ENCODE peak calls at places on chromosomes 16 and 17, in six cellular contexts. One of them, this sample, is unnamed.

GRCh38 chr17:14471052-14471451 is 170.2 kb downstream of the HS3ST3B1 start:
- DNase-seq in activated T-cell treated with anti-CD3 and anti-CD28 coated beads, Interleukin-2, amount 50 U/mL, for 4 hours: no peak
- DNase-seq in HCT116: no peak
- DNase-seq in posterior cingulate gyrus: no peak
- DNase-seq in GF-D8: no peak
- DNase-seq in right atrium auricular region: no peak
- DNase-seq in this sample: peak

GRCh38 chr17:75352079-75352569 is 53.4 kb downstream of the GRB2 start:
- DNase-seq in activated T-cell treated with anti-CD3 and anti-CD28 coated beads, Interleukin-2, amount 50 U/mL, for 4 hours: no peak
- DNase-seq in HCT116: no peak
- DNase-seq in posterior cingulate gyrus: no peak
- DNase-seq in GF-D8: no peak
- DNase-seq in right atrium auricular region: no peak
- DNase-seq in this sample: no peak

GRCh38 chr17:36182176-36183000 is 6.0 kb upstream of the TBC1D3B start:
- DNase-seq in activated T-cell treated with anti-CD3 and anti-CD28 coated beads, Interleukin-2, amount 50 U/mL, for 4 hours: no peak
- DNase-seq in HCT116: no peak
- DNase-seq in posterior cingulate gyrus: no peak
- DNase-seq in GF-D8: no peak
- DNase-seq in right atrium auricular region: no peak
- DNase-seq in this sample: no peak

GRCh38 chr16:84595052-84595481 is 22.8 kb downstream of the COTL1 start:
- DNase-seq in activated T-cell treated with anti-CD3 and anti-CD28 coated beads, Interleukin-2, amount 50 U/mL, for 4 hours: no peak
- DNase-seq in HCT116: no peak
- DNase-seq in posterior cingulate gyrus: no peak
- DNase-seq in GF-D8: no peak
- DNase-seq in right atrium auricular region: no peak
- DNase-seq in this sample: peak

GRCh38 chr16:11265124-11265523 is 4.0 kb downstream of the TNP2 start:
- DNase-seq in activated T-cell treated with anti-CD3 and anti-CD28 coated beads, Interleukin-2, amount 50 U/mL, for 4 hours: no peak
- DNase-seq in HCT116: no peak
- DNase-seq in posterior cingulate gyrus: no peak
- DNase-seq in GF-D8: no peak
- DNase-seq in right atrium auricular region: no peak
- DNase-seq in this sample: no peak

GRCh38 chr17:74012465-74012864 is 191.0 kb upstream of the RPL38 start:
- DNase-seq in activated T-cell treated with anti-CD3 and anti-CD28 coated beads, Interleukin-2, amount 50 U/mL, for 4 hours: no peak
- DNase-seq in HCT116: no peak
- DNase-seq in posterior cingulate gyrus: no peak
- DNase-seq in GF-D8: no peak
- DNase-seq in right atrium auricular region: no peak
- DNase-seq in this sample: no peak

GRCh38 chr17:59534583-59534982 is 30.8 kb upstream of the DHX40 start:
- DNase-seq in activated T-cell treated with anti-CD3 and anti-CD28 coated beads, Interleukin-2, amount 50 U/mL, for 4 hours: no peak
- DNase-seq in HCT116: peak
- DNase-seq in posterior cingulate gyrus: no peak
- DNase-seq in GF-D8: no peak
- DNase-seq in right atrium auricular region: no peak
- DNase-seq in this sample: peak

GRCh38 chr17:66190738-66191606 is 961 bp downstream of the CEP112 start:
- DNase-seq in activated T-cell treated with anti-CD3 and anti-CD28 coated beads, Interleukin-2, amount 50 U/mL, for 4 hours: no peak
- DNase-seq in HCT116: no peak
- DNase-seq in posterior cingulate gyrus: no peak
- DNase-seq in GF-D8: no peak
- DNase-seq in right atrium auricular region: no peak
- DNase-seq in this sample: peak

GRCh38 chr17:49992933-49993422 is 2.0 kb downstream of the DLX3 start:
- DNase-seq in activated T-cell treated with anti-CD3 and anti-CD28 coated beads, Interleukin-2, amount 50 U/mL, for 4 hours: no peak
- DNase-seq in HCT116: no peak
- DNase-seq in posterior cingulate gyrus: no peak
- DNase-seq in GF-D8: no peak
- DNase-seq in right atrium auricular region: no peak
- DNase-seq in this sample: no peak

GRCh38 chr17:64230551-64231408 is 32.3 kb downstream of the TEX2 start:
- DNase-seq in activated T-cell treated with anti-CD3 and anti-CD28 coated beads, Interleukin-2, amount 50 U/mL, for 4 hours: no peak
- DNase-seq in HCT116: no peak
- DNase-seq in posterior cingulate gyrus: no peak
- DNase-seq in GF-D8: no peak
- DNase-seq in right atrium auricular region: no peak
- DNase-seq in this sample: peak

GRCh38 chr17:9987779-9988585 is 82.9 kb upstream of the RCVRN start:
- DNase-seq in activated T-cell treated with anti-CD3 and anti-CD28 coated beads, Interleukin-2, amount 50 U/mL, for 4 hours: no peak
- DNase-seq in HCT116: no peak
- DNase-seq in posterior cingulate gyrus: no peak
- DNase-seq in GF-D8: no peak
- DNase-seq in right atrium auricular region: no peak
- DNase-seq in this sample: no peak

GRCh38 chr16:27576729-27577128 is 26.8 kb downstream of the KATNIP start:
- DNase-seq in activated T-cell treated with anti-CD3 and anti-CD28 coated beads, Interleukin-2, amount 50 U/mL, for 4 hours: no peak
- DNase-seq in HCT116: no peak
- DNase-seq in posterior cingulate gyrus: no peak
- DNase-seq in GF-D8: no peak
- DNase-seq in right atrium auricular region: no peak
- DNase-seq in this sample: no peak

GRCh38 chr16:55091871-55092230 is 161.2 kb downstream of the IRX5 start:
- DNase-seq in activated T-cell treated with anti-CD3 and anti-CD28 coated beads, Interleukin-2, amount 50 U/mL, for 4 hours: no peak
- DNase-seq in HCT116: no peak
- DNase-seq in posterior cingulate gyrus: no peak
- DNase-seq in GF-D8: no peak
- DNase-seq in right atrium auricular region: no peak
- DNase-seq in this sample: no peak

GRCh38 chr16:13968835-13969234 is 48.9 kb downstream of the ERCC4 start:
- DNase-seq in activated T-cell treated with anti-CD3 and anti-CD28 coated beads, Interleukin-2, amount 50 U/mL, for 4 hours: no peak
- DNase-seq in HCT116: no peak
- DNase-seq in posterior cingulate gyrus: no peak
- DNase-seq in GF-D8: no peak
- DNase-seq in right atrium auricular region: no peak
- DNase-seq in this sample: no peak

GRCh38 chr17:79163071-79163470 is 88.4 kb downstream of the ENGASE start:
- DNase-seq in activated T-cell treated with anti-CD3 and anti-CD28 coated beads, Interleukin-2, amount 50 U/mL, for 4 hours: no peak
- DNase-seq in HCT116: no peak
- DNase-seq in posterior cingulate gyrus: no peak
- DNase-seq in GF-D8: no peak
- DNase-seq in right atrium auricular region: no peak
- DNase-seq in this sample: no peak

GRCh38 chr17:49748791-49749190 is 15.1 kb downstream of the FAM117A start:
- DNase-seq in activated T-cell treated with anti-CD3 and anti-CD28 coated beads, Interleukin-2, amount 50 U/mL, for 4 hours: peak
- DNase-seq in HCT116: no peak
- DNase-seq in posterior cingulate gyrus: no peak
- DNase-seq in GF-D8: no peak
- DNase-seq in right atrium auricular region: no peak
- DNase-seq in this sample: no peak

GRCh38 chr17:36792849-36793248 is 144.4 kb upstream of the LHX1 start:
- DNase-seq in activated T-cell treated with anti-CD3 and anti-CD28 coated beads, Interleukin-2, amount 50 U/mL, for 4 hours: no peak
- DNase-seq in HCT116: no peak
- DNase-seq in posterior cingulate gyrus: no peak
- DNase-seq in GF-D8: no peak
- DNase-seq in right atrium auricular region: no peak
- DNase-seq in this sample: no peak

GRCh38 chr17:9371019-9371418 is 204.6 kb downstream of the STX8 start:
- DNase-seq in activated T-cell treated with anti-CD3 and anti-CD28 coated beads, Interleukin-2, amount 50 U/mL, for 4 hours: no peak
- DNase-seq in HCT116: peak
- DNase-seq in posterior cingulate gyrus: no peak
- DNase-seq in GF-D8: no peak
- DNase-seq in right atrium auricular region: no peak
- DNase-seq in this sample: no peak

GRCh38 chr17:51032850-51033249 is 87.8 kb downstream of the SPAG9 start:
- DNase-seq in activated T-cell treated with anti-CD3 and anti-CD28 coated beads, Interleukin-2, amount 50 U/mL, for 4 hours: no peak
- DNase-seq in HCT116: no peak
- DNase-seq in posterior cingulate gyrus: no peak
- DNase-seq in GF-D8: no peak
- DNase-seq in right atrium auricular region: no peak
- DNase-seq in this sample: no peak

This sample was measured in trophoblast cell.